ENCODE peak calls at places on chromosomes 11 and 22, in five cellular contexts. A is OCI-LY7, E is lower lobe of right lung, Q is ascending aorta, J is AG04450. S is an unnamed sample. For H3K9me3, the result is how much of the 10 kb centered on the place peaks cover.

GRCh38 chr11:46238078-46238966 is 39.1 kb upstream of the CREB3L1 start:
- DNase-seq in Q (no peak), A (no peak), E (peak), J (no peak), S (no peak)

GRCh38 chr11:28756977-28757376 is 648.8 kb downstream of the METTL15 start:
- DNase-seq in Q (no peak), A (no peak), J (peak), E (no peak), S (no peak)

GRCh38 chr11:115462004-115462541 is 42.1 kb downstream of the CADM1 start:
- DNase-seq in E (no peak), A (no peak), J (no peak), Q (no peak), S (no peak)

GRCh38 chr22:49193348-49193747 is 634.3 kb downstream of the BRD1 start:
- DNase-seq in A (no peak), J (no peak), Q (no peak), E (no peak), S (no peak)

GRCh38 chr11:61950035-61950547 is at the start of gene BEST1:
- DNase-seq in E (no peak), J (no peak), Q (no peak), A (no peak), S (no peak)

GRCh38 chr11:108916290-108916689 is 251.4 kb downstream of the DDX10 start:
- DNase-seq in E (no peak), Q (no peak), A (no peak), J (no peak), S (no peak)

GRCh38 chr11:96339704-96340554 is 3.1 kb downstream of the MAML2 start:
- DNase-seq in E (no peak), Q (no peak), J (no peak), A (no peak), S (no peak)

GRCh38 chr22:32040324-32040904 is 2.6 kb upstream of the SLC5A1 start:
- DNase-seq in A (no peak), E (no peak), J (no peak), Q (no peak), S (no peak)

GRCh38 chr11:107384136-107384535 is 73.5 kb downstream of the CWF19L2 start:
- DNase-seq in E (no peak), Q (no peak), J (no peak), A (no peak), S (no peak)

GRCh38 chr11:87251560-87251959 is 213.8 kb downstream of the TMEM135 start:
- DNase-seq in J (no peak), E (no peak), A (no peak), Q (no peak), S (no peak)

GRCh38 chr11:65116370-65117205 is 913 bp downstream of the ZNHIT2 start:
- DNase-seq in A (peak), J (peak), E (peak), Q (no peak), S (peak)

GRCh38 chr22:17954860-17955587 is 69.3 kb downstream of the MICAL3 start:
- DNase-seq in A (no peak), Q (no peak), E (no peak), J (no peak), S (no peak)

GRCh38 chr11:120835601-120836228 is 188.2 kb upstream of the TBCEL start:
- DNase-seq in J (no peak), Q (no peak), A (no peak), E (no peak), S (no peak)

GRCh38 chr22:37748659-37749058 is 51.8 kb downstream of the TRIOBP start:
- DNase-seq in E (no peak), A (no peak), Q (no peak), J (no peak), S (no peak)

GRCh38 chr22:37747090-37747714 is 50.4 kb downstream of the TRIOBP start:
- DNase-seq in A (no peak), J (no peak), E (no peak), Q (no peak), S (no peak)

GRCh38 chr22:37746366-37747089 is 49.7 kb downstream of the TRIOBP start:
- DNase-seq in E (peak), A (peak), Q (no peak), J (no peak), S (no peak)

GRCh38 chr22:37749223-37749622 is 52.4 kb downstream of the TRIOBP start:
- DNase-seq in J (no peak), Q (no peak), A (no peak), E (peak), S (no peak)

DNA sequence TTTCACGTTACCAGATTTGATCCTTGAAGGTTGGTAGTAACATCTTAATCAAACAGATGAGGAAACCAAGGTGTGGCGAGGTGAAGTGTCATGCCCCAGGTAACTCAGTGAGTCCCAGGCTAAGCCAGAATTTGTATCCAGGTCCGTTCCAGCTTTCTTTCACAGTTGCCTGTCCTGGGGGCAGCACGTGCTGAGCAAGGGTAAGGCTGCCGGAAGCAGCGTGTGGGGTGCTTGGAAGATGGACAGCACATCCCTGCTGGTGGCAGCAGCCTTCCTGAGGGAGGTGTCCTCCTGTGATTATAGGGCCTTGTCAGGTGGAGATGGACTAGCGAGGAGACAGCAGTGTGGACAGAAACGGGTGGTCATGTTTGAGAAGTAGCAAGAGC is 50.9 kb downstream of the TRIOBP start:
- DNase-seq in J (no peak), Q (no peak), E (no peak), A (no peak), S (no peak)
- H3K27ac ChIP-seq in J (peak), Q (peak), E (peak), A (no peak), S (peak)

DNA sequence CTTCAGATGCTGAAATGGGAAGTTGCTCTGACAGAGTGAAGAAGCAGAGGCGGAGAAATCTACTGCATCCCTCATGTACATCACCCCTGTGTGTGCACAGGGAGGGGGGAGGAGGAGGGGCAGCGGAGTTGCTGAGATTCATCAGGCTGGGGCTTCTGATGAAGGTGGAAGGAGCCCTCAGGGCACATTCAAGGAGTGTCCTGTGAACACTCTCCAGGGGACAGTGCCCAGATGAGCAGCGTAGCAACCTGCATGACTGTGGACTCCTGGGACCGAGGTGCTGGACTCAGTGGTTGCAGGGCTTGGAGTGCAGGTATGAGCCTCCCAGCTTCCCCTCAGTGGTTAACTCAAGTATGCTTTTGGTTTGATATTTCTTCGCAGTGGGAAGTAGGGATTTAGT is 257.8 kb upstream of the B3GAT1 start:
- DNase-seq in J (no peak), E (no peak), A (no peak), Q (no peak), S (no peak)
- H3K9me3 ChIP-seq in J (half or more), E (under half), A (under half), Q (under half), S (under half)

GRCh38 chr11:10225553-10225952 is 68.5 kb downstream of the SBF2 start:
- DNase-seq in Q (no peak), A (no peak), J (no peak), E (no peak), S (no peak)
- H3K4me3 ChIP-seq in Q (no peak), A (no peak), J (no peak), E (no peak), S (no peak)

GRCh38 chr11:33723238-33723881 is 12.9 kb downstream of the CD59 start:
- DNase-seq in Q (no peak), A (no peak), J (peak), E (no peak), S (no peak)
- H3K27ac ChIP-seq in Q (peak), A (no peak), J (peak), E (peak), S (peak)

DNA sequence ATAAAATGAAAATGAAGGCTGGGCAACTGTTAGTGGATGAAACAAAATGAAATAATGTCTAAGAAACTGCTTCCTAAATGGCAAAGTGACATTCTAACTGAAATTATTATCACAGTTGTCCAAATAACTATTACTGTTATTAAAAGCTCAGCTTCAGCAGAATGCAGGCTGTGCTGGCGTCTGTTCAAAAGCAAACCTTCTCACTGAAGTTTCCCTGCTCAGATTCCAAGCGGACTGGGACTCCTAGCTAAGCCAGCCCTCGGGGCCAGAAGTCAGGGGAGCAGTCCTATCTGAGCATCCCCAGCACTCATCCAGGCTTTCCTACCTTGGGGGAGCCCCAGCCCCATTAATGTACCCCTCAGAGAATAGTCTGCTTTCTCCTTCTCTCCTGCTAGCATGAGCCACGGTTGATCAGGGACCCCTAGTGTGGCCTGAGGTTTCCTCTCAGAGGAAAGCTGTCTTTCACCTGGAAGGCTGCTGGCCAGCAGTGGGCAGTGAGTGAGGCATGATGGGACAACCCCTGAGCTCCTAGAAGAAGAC is 1167.3 kb downstream of the TBC1D22A start:
- DNase-seq in E (no peak), J (no peak), A (no peak), Q (no peak), S (no peak)
- H3K9me3 ChIP-seq in E (under half), J (half or more), A (under half), Q (under half), S (under half)

GRCh38 chr11:68039526-68040086 is 781 bp downstream of the TCIRG1 start:
- DNase-seq in E (peak), A (peak), Q (no peak), J (no peak), S (no peak)

GRCh38 chr11:68042219-68043028 is 3.6 kb downstream of the TCIRG1 start:
- DNase-seq in A (no peak), Q (no peak), J (no peak), E (no peak), S (no peak)

GRCh38 chr11:68040121-68040956 is 1.5 kb downstream of the TCIRG1 start:
- DNase-seq in J (peak), A (peak), Q (peak), E (peak), S (peak)

GRCh38 chr11:68041617-68042218 is 2.9 kb downstream of the TCIRG1 start:
- DNase-seq in A (no peak), Q (no peak), E (peak), J (no peak), S (no peak)

DNA sequence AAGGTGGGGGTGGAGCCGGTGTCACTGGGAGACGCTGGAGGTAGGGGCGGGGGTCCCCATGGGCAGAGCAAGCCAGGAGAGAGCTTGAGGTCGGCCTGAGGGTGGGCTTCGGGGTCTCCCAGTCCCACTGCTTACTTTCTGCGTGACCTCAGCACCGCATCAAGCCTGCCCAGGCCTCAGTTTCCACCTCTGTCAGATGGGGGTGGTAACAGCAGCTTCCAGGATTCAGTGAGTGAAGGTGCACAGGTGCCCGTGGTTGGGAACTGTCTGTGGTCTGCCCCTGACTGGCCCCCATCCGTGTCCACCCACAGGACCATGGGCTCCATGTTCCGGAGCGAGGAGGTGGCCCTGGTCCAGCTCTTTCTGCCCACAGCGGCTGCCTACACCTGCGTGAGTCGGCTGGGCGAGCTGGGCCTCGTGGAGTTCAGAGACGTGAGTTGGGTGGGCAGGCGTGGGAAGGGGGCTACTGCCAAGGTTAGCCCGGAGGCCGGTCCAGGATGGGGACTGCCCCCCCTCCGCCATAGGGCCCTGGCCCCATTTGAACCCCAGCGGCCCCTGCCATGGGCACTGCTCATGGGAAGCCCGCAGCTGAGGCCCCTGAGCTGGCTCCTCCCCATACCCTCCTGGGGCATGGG is 2.2 kb downstream of the TCIRG1 start:
- DNase-seq in E (peak), A (no peak), Q (no peak), J (no peak), S (no peak)
- H3K4me3 ChIP-seq in E (peak), A (peak), Q (peak), J (peak), S (peak)

GRCh38 chr22:33756508-33756949 is 163.7 kb downstream of the LARGE1 start:
- DNase-seq in J (no peak), Q (no peak), A (peak), E (no peak), S (no peak)
- H3K27ac ChIP-seq in J (no peak), Q (no peak), A (no peak), E (no peak), S (no peak)

GRCh38 chr11:60165946-60166345 is 16.9 kb downstream of the MS4A6A start:
- DNase-seq in J (no peak), Q (no peak), A (no peak), E (no peak), S (no peak)

GRCh38 chr11:60168306-60168705 is 14.6 kb downstream of the MS4A6A start:
- DNase-seq in J (no peak), A (no peak), Q (no peak), E (no peak), S (no peak)

GRCh38 chr11:60170566-60170965 is 12.3 kb downstream of the MS4A6A start:
- DNase-seq in J (no peak), A (no peak), Q (no peak), E (no peak), S (no peak)

GRCh38 chr11:60172011-60172410 is 10.9 kb downstream of the MS4A6A start:
- DNase-seq in E (no peak), A (no peak), Q (no peak), J (no peak), S (no peak)

GRCh38 chr11:60169264-60169915 is 13.5 kb downstream of the MS4A6A start:
- DNase-seq in A (peak), J (no peak), Q (no peak), E (no peak), S (no peak)
- H3K9me3 ChIP-seq in A (under half), J (under half), Q (under half), E (under half), S (under half)

GRCh38 chr11:40271361-40271760 is 1188.1 kb downstream of the LRRC4C start:
- DNase-seq in Q (no peak), J (no peak), E (no peak), A (no peak), S (no peak)

GRCh38 chr11:40273192-40273732 is 1186.2 kb downstream of the LRRC4C start:
- DNase-seq in Q (no peak), J (no peak), A (no peak), E (no peak), S (no peak)

GRCh38 chr11:40274017-40274416 is 1185.4 kb downstream of the LRRC4C start:
- DNase-seq in A (no peak), J (no peak), E (no peak), Q (no peak), S (no peak)

DNA sequence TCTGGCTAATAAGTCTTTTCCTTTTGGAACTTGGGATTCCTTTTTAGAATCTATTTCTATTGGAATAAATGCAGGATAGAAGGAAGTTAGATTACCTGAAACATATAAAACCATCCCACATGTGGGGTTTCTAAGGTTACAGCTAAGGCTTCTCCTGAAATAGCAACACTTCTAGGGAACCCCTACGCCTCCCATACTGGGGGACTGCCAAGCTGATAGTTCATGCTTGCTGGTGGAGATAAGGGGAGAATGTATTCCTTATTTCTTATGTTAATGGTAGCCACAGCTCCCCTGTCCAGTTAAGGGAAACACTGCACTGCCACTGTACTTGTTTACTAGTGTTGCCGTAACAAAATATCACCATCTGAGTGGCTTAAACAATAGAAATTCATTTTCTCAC is 1189.6 kb downstream of the LRRC4C start:
- DNase-seq in J (no peak), E (no peak), Q (no peak), A (no peak), S (no peak)
- H3K4me3 ChIP-seq in J (no peak), E (no peak), Q (no peak), A (no peak), S (no peak)

S was measured in gastrocnemius medialis.